ENCODE peak calls at places on chromosomes 16 and 17, in ten cellular contexts. G is pancreas; R is iris pigment epithelial cell; A is AG08396; F is stimulated activated naive B cell treated with anti-CD40 and anti-IgM and Interleukin-4, amounts not matched to agents 10 μg/mL and 1 μg/mL and 100 μg/mL, for 72 hours; H is stimulated activated CD8-positive, alpha-beta memory T cell treated with anti-CD3 and anti-CD28 coated beads, Interleukin-4, amount 100 ng/mL, for 24 hours; K is NCI-H460; J is GDM1; I is A673; V is ACHN. E is an unnamed sample.

GRCh38 chr16:48523415-48524204 is 86.4 kb downstream of the N4BP1 start:
- DNase-seq in A (no peak), H (no peak), V (no peak), J (no peak), K (no peak), F (no peak), R (no peak), G (no peak), I (no peak), E (no peak)

GRCh38 chr17:82245144-82246039 is 16.6 kb downstream of the SLC16A3 start:
- DNase-seq in A (no peak), K (no peak), R (no peak), F (no peak), V (no peak), H (no peak), G (no peak), I (no peak), J (no peak), E (no peak)

GRCh38 chr16:10655415-10655977 is 39.2 kb downstream of the TEKT5 start:
- DNase-seq in K (no peak), V (no peak), G (no peak), F (no peak), A (no peak), I (no peak), J (no peak), R (no peak), H (no peak), E (no peak)

GRCh38 chr16:79261461-79261860 is 339.1 kb downstream of the MAF start:
- DNase-seq in J (peak), G (no peak), A (no peak), I (peak), K (no peak), V (peak), R (no peak), H (peak), F (no peak), E (peak)

GRCh38 chr16:1786242-1787055 is 3.7 kb downstream of the NUBP2 start:
- DNase-seq in F (no peak), A (no peak), G (no peak), R (no peak), K (no peak), H (no peak), I (no peak), V (no peak), J (no peak), E (peak)

GRCh38 chr17:6163632-6164319 is 93.6 kb downstream of the WSCD1 start:
- DNase-seq in I (peak), F (no peak), K (no peak), V (no peak), G (no peak), H (no peak), R (no peak), A (no peak), J (no peak), E (peak)

GRCh38 chr17:35073991-35074627 is 10.6 kb upstream of the RFFL start:
- DNase-seq in G (no peak), R (no peak), F (no peak), V (no peak), J (no peak), H (no peak), A (no peak), I (no peak), K (no peak), E (no peak)

GRCh38 chr16:4523686-4524085 is 14.9 kb downstream of the CDIP1 start:
- DNase-seq in J (no peak), A (no peak), V (no peak), R (no peak), K (no peak), H (no peak), I (no peak), G (no peak), F (no peak), E (no peak)

GRCh38 chr17:19762515-19762961 is 14.4 kb upstream of the ALDH3A1 start:
- DNase-seq in H (peak), K (peak), J (peak), G (peak), V (peak), I (peak), A (peak), R (peak), F (peak), E (peak)